ENCODE peak calls at places on chromosomes 16 and 17, in seven cellular contexts. G, L, F, A, C, J and I are unnamed samples.

GRCh38 chr16:35201151-35201550 is 1741.7 kb downstream of the TP53TG3F start:
- DNase-seq in L (no peak), J (no peak), A (no peak), G (no peak), C (no peak), F (no peak), I (no peak)

GRCh38 chr16:85883813-85884212 is 15.1 kb upstream of the IRF8 start:
- DNase-seq in G (no peak), C (no peak), A (no peak), J (no peak), F (no peak), L (no peak), I (no peak)

GRCh38 chr16:8194795-8195194 is 395.5 kb downstream of the TMEM114 start:
- DNase-seq in C (peak; percentile 45), F (no peak), G (no peak), J (no peak), L (no peak), A (no peak), I (no peak)

GRCh38 chr17:2002767-2003329 is 22.3 kb downstream of the RTN4RL1 start:
- DNase-seq in L (no peak), F (no peak), A (no peak), C (no peak), J (no peak), G (no peak), I (no peak)

GRCh38 chr16:81137012-81137335 is 40.8 kb upstream of the GCSH start:
- DNase-seq in C (peak; percentile 73), G (no peak), A (no peak), F (no peak), L (peak; percentile 17), J (peak; percentile 22), I (no peak)

GRCh38 chr17:4072487-4073157 is 70.2 kb downstream of the ZZEF1 start:
- DNase-seq in A (no peak), L (peak; percentile 50), G (no peak), F (no peak), C (no peak), J (no peak), I (no peak)

GRCh38 chr17:77142689-77143088 is 1.9 kb downstream of the SEC14L1 start:
- DNase-seq in G (no peak), C (no peak), A (no peak), J (no peak), F (no peak), L (no peak), I (no peak)

GRCh38 chr16:46673320-46674013 is 15.5 kb downstream of the VPS35 start:
- DNase-seq in J (peak; percentile 83), C (peak; percentile 79), A (peak; percentile 28), G (no peak), L (peak; percentile 74), F (peak; percentile 45), I (peak; percentile 20)

GRCh38 chr17:19457830-19458271 is 46.8 kb downstream of the RNF112 start:
- DNase-seq in J (no peak), C (peak; percentile 62), A (no peak), F (no peak), L (no peak), G (no peak), I (no peak)

GRCh38 chr17:45296833-45297124 is 20.0 kb downstream of the MAP3K14 start:
- DNase-seq in C (no peak), G (no peak), J (no peak), F (no peak), L (no peak), A (no peak), I (no peak)

GRCh38 chr16:89842471-89843408 is 14.5 kb downstream of the SPIRE2 start:
- DNase-seq in A (no peak), J (no peak), G (no peak), C (no peak), F (no peak), L (peak; percentile 68), I (no peak)

GRCh38 chr17:32016231-32016630 is 9.0 kb downstream of the LRRC37B start:
- DNase-seq in A (no peak), F (no peak), C (no peak), J (no peak), G (no peak), L (no peak), I (no peak)

GRCh38 chr17:7885357-7886226 is 3.0 kb upstream of the CHD3 start:
- DNase-seq in G (peak; percentile 62), J (peak; percentile 92), A (peak; percentile 27), F (peak; percentile 35), C (peak; percentile 84), L (peak; percentile 66), I (peak; percentile 24)

GRCh38 chr16:88988980-88989791 is 12.2 kb upstream of the CBFA2T3 start:
- DNase-seq in L (no peak), J (no peak), C (no peak), A (no peak), G (no peak), F (no peak), I (no peak)

GRCh38 chr16:68062910-68063393 is 22.2 kb upstream of the NFATC3 start:
- DNase-seq in J (no peak), L (no peak), G (no peak), C (no peak), F (peak; percentile 50), A (no peak), I (no peak)

GRCh38 chr16:72312862-72313261 is 140.9 kb upstream of the PMFBP1 start:
- DNase-seq in J (no peak), L (peak; percentile 29), C (peak; percentile 2), G (no peak), A (no peak), F (no peak), I (no peak)
- H3K27me3 ChIP-seq in J (no peaks in the 10 kb centered on the region), L (no peaks in the 10 kb centered on the region), C (no peaks in the 10 kb centered on the region), G (no peaks in the 10 kb centered on the region), A (no peaks in the 10 kb centered on the region), F (no peaks in the 10 kb centered on the region), I (no peaks in the 10 kb centered on the region)

GRCh38 chr16:28869201-28869600 is 5.6 kb downstream of the SH2B1 start:
- DNase-seq in L (no peak), A (no peak), G (no peak), J (no peak), C (no peak), F (no peak), I (no peak)
- H3K4me3 ChIP-seq in L (no peak overlapping the region), A (no peak overlapping the region), G (no peak overlapping the region), J (no peak overlapping the region), C (no peak overlapping the region), F (no peak overlapping the region), I (no peak overlapping the region)

GRCh38 chr17:81097134-81097942 is 62.4 kb downstream of the BAIAP2 start:
- DNase-seq in J (peak; percentile 83), A (peak; percentile 35), L (peak; percentile 94), G (peak; percentile 89), C (peak; percentile 92), F (no peak), I (peak; percentile 58)
- H3K4me1 ChIP-seq in J (peaks cover 41% of the 10 kb centered on the region), A (peaks cover 50% of the 10 kb centered on the region), L (peaks cover 42% of the 10 kb centered on the region), G (no peaks in the 10 kb centered on the region), C (peaks cover 42% of the 10 kb centered on the region), F (peaks cover 44% of the 10 kb centered on the region), I (peaks cover 54% of the 10 kb centered on the region)

GRCh38 chr17:79927136-79927661 is 88.0 kb upstream of the CBX4 start:
- DNase-seq in L (no peak), F (peak; percentile 93), J (no peak), C (no peak), G (no peak), A (peak; percentile 6), I (no peak)
- H3K27me3 ChIP-seq in L (peaks cover 19% of the 10 kb centered on the region), F (no peaks in the 10 kb centered on the region), J (peaks cover 33% of the 10 kb centered on the region), C (peaks cover 57% of the 10 kb centered on the region), G (peaks cover 12% of the 10 kb centered on the region), A (no peaks in the 10 kb centered on the region), I (peaks cover 23% of the 10 kb centered on the region)

GRCh38 chr17:43344700-43345099 is 54.1 kb upstream of the ARL4D start:
- DNase-seq in A (no peak), F (no peak), C (no peak), G (no peak), J (no peak), L (no peak), I (no peak)

GRCh38 chr17:43342601-43342905 is 56.2 kb upstream of the ARL4D start:
- DNase-seq in F (no peak), A (no peak), L (peak; percentile 22), J (no peak), C (no peak), G (no peak), I (no peak)

GRCh38 chr17:43337684-43338428 is 60.9 kb upstream of the ARL4D start:
- DNase-seq in F (no peak), C (no peak), J (no peak), A (no peak), L (no peak), G (no peak), I (no peak)

GRCh38 chr17:43338886-43339516 is 59.8 kb upstream of the ARL4D start:
- DNase-seq in J (peak; percentile 68), L (peak; percentile 68), G (peak; percentile 79), A (peak; percentile 40), F (peak; percentile 67), C (peak; percentile 76), I (peak; percentile 58)

DNA sequence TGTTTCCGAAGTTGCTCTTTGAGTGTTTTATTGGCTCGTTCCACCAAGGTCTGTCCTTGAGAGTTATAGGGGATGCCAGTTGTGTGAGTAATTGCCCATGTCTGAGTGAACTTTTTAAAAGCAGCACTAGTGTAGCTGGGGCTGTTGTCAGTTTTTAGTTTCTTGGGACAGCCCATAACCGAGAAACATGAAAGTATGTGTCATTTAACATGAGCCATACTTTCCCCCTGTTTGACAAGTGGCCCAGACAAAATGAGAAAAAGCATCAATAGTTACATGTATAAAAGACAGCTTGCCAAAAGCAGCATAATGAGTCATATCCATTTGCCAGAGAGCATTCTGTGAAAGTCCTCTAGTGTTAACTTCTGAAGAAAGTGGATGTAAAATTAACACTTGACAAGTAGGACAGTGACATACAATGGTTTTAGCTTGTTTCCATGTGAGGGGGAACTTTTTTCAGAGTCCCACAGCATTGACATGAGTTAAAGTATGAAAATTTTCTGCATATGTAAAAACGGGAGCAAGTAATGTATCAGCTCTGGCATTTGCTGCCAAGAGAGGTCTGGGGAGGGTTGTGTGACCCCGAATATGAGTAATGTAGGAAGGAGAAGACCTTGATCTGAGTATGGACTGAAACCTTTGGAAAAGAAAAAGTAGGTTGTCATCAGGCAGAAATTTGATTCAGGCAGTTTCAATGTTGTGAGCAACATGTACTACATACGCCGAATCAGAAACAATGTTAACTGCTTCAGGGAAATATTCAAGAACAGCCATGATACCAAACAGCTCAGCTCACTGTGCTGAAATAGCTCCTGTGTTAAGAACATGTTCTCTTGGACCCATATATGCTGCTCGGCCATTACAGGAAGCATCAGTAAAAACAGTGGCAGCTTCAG is 56.8 kb upstream of the ARL4D start:
- DNase-seq in G (no peak), L (peak; percentile 69), J (no peak), C (no peak), A (no peak), F (no peak), I (no peak)
- H3K4me3 ChIP-seq in G (no peak overlapping the region), L (no peak overlapping the region), J (no peak overlapping the region), C (no peak overlapping the region), A (no peak overlapping the region), F (no peak overlapping the region), I (no peak overlapping the region)

DNA sequence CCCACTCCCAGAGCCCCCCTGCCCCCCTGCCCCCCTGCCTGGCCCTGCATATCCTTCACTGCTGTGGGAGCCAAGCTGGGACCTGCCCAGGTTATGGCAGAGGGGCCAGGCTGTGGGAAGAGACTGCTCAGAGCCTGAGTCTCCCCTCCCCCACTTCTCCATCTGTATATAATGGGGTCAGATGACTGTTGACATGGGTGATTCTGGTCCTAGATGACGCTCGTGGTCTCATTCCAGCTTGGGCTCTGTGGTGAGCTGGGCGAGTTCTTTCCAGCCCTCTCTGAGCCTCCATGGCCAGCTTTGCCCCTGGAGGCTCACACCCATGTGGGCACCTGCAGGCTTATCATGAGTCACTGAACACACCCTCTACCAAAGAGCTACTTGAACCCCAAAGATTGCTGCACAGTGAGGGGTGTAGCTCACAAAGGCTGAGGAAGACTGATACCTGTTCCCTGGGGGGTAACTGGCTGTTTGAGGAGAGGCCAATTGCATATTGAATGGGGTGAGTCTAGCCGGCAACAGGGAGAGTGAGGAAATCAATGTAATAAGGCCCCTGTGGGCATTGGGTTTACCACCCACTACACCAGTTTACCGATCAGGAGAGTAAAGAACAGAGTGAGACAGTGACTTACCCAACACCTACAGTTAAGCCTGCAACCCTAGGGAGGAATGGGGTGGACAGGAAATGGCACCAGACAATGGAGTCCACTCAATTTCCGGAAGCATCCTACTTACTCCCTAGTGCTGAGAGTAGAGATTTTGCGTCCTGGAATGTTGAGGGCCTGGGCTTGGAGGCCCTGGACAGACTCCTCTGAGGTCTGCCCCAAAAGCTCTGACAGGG is 4.2 kb upstream of the SREBF1 start:
- DNase-seq in G (no peak), F (no peak), L (peak; percentile 53), C (peak; percentile 47), A (no peak), J (no peak), I (no peak)
- H3K4me1 ChIP-seq in G (no peaks in the 10 kb centered on the region), F (peaks cover 26% of the 10 kb centered on the region), L (peaks cover 35% of the 10 kb centered on the region), C (peaks cover 36% of the 10 kb centered on the region), A (peaks cover 43% of the 10 kb centered on the region), J (peaks cover 45% of the 10 kb centered on the region), I (peaks cover 39% of the 10 kb centered on the region)